ENCODE peak calls at places on chromosome 1, in eight cellular contexts. W is A549; Y is AG09309; E is CD4-positive, alpha-beta memory T cell; N is fibroblast of mammary gland; T is AG10803; R is IMR-90; B is AG04449. A is an unnamed sample.

GRCh38 chr1:43247256-43247921 is 22.4 kb upstream of the TMEM125 start:
- DNase-seq in N (no peak), W (no peak), Y (no peak), R (no peak), E (no peak), B (no peak), T (no peak), A (no peak)

GRCh38 chr1:55622071-55622470 is 406.9 kb upstream of the USP24 start:
- DNase-seq in B (no peak), W (no peak), Y (no peak), T (no peak), N (no peak), E (no peak), R (no peak), A (no peak)

GRCh38 chr1:3668585-3669300 is 16.4 kb downstream of the TP73 start:
- DNase-seq in B (no peak), N (peak; percentile 16), T (peak; percentile 12), Y (no peak), W (peak; percentile 32), E (no peak), R (no peak), A (no peak)

GRCh38 chr1:22778408-22778807 is 67.8 kb downstream of the EPHB2 start:
- DNase-seq in Y (no peak), T (no peak), B (no peak), R (no peak), E (no peak), W (no peak), N (no peak), A (no peak)

GRCh38 chr1:150162862-150163706 is 13.4 kb downstream of the PLEKHO1 start:
- DNase-seq in W (peak; percentile 49), R (peak; percentile 100), Y (peak; percentile 97), N (peak; percentile 99), T (peak; percentile 99), B (peak; percentile 99), E (no peak), A (peak; percentile 99)

GRCh38 chr1:17155257-17155895 is 36.1 kb upstream of the PADI2 start:
- DNase-seq in B (no peak), N (no peak), R (no peak), T (no peak), Y (peak; percentile 32), W (no peak), E (no peak), A (no peak)

GRCh38 chr1:31625561-31626272 is 8.2 kb downstream of the HCRTR1 start:
- DNase-seq in E (no peak), T (peak; percentile 54), Y (no peak), N (peak; percentile 86), R (peak; percentile 74), W (no peak), B (no peak), A (no peak)

GRCh38 chr1:235882816-235883215 is 16.1 kb upstream of the LYST start:
- DNase-seq in W (no peak), T (peak; percentile 34), N (peak; percentile 38), E (no peak), R (no peak), Y (no peak), B (no peak), A (no peak)

GRCh38 chr1:24203404-24203803 is 16.3 kb upstream of the IFNLR1 start:
- DNase-seq in T (no peak), Y (no peak), W (no peak), N (no peak), R (no peak), B (no peak), E (no peak), A (no peak)

GRCh38 chr1:236099622-236100021 is 34.7 kb upstream of the NID1 start:
- DNase-seq in B (no peak), R (peak; percentile 20), Y (no peak), W (no peak), T (peak; percentile 7), E (no peak), N (peak; percentile 21), A (peak; percentile 35)

GRCh38 chr1:46474580-46474979 is 15.1 kb upstream of the DMBX1 start:
- DNase-seq in W (no peak), T (no peak), Y (no peak), N (no peak), E (no peak), R (no peak), B (no peak), A (no peak)

GRCh38 chr1:58047265-58047858 is 499.2 kb downstream of the OMA1 start:
- DNase-seq in N (peak; percentile 7), B (no peak), W (peak; percentile 12), T (peak; percentile 5), R (no peak), E (no peak), Y (no peak), A (no peak)

GRCh38 chr1:41799723-41800122 is 119.0 kb downstream of the HIVEP3 start:
- DNase-seq in N (peak; percentile 55), T (no peak), Y (no peak), W (no peak), E (no peak), R (peak; percentile 51), B (peak; percentile 9), A (no peak)

GRCh38 chr1:12001249-12001917 is 17.9 kb upstream of the MIIP start:
- DNase-seq in B (no peak), N (peak; percentile 55), E (peak; percentile 12), T (peak; percentile 75), Y (peak; percentile 54), R (peak; percentile 56), W (peak; percentile 52), A (no peak)

GRCh38 chr1:66330711-66331110 is 203.2 kb upstream of the SGIP1 start:
- DNase-seq in B (no peak), W (no peak), R (peak; percentile 63), T (peak; percentile 76), Y (no peak), N (no peak), E (peak; percentile 81), A (no peak)

GRCh38 chr1:2407166-2407990 is 5.0 kb downstream of the PEX10 start:
- DNase-seq in Y (no peak), W (no peak), E (no peak), N (no peak), B (no peak), R (no peak), T (no peak), A (no peak)

GRCh38 chr1:81760487-81761097 is 40.1 kb upstream of the ADGRL2 start:
- DNase-seq in E (no peak), Y (peak; percentile 7), W (peak; percentile 5), N (peak; percentile 58), T (peak; percentile 42), B (no peak), R (peak; percentile 45), A (no peak)

GRCh38 chr1:198700396-198700795 is 61.6 kb downstream of the PTPRC start:
- DNase-seq in E (no peak), B (no peak), T (peak; percentile 55), Y (no peak), R (no peak), N (no peak), W (no peak), A (no peak)

GRCh38 chr1:51961954-51962353 is 28.5 kb downstream of the RAB3B start:
- DNase-seq in E (no peak), R (no peak), Y (no peak), W (no peak), B (no peak), T (no peak), N (no peak), A (no peak)

GRCh38 chr1:77433934-77434333 is 152.1 kb downstream of the AK5 start:
- DNase-seq in T (no peak), W (no peak), E (no peak), R (no peak), B (no peak), N (no peak), Y (no peak), A (no peak)

DNA sequence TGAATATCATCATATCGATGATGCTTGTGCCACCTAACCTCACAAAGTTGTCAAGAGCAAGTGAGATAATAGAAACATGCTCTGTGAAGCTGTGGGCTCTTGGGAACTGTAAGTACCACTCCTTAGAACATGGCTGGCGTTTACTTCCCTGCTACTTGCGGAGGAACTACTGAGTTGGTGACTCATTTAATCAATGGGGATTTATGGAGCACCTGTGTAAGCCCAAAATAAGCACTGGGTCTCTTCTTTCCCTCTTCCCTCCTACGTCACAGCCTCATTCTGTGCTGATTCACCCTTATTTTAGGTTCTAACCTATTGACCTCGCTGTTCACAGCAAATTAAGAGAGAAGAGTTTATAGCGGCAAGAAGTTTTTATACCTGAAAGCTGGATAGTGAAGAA is 52.9 kb downstream of the PRDM2 start:
- DNase-seq in Y (no peak), N (no peak), B (no peak), R (no peak), T (no peak), E (no peak), W (no peak), A (no peak)
- H3K4me3 ChIP-seq in Y (no peak overlapping the region), N (no peak overlapping the region), B (no peak overlapping the region), R (no peak overlapping the region), T (no peak overlapping the region), E (no peak overlapping the region), W (no peak overlapping the region), A (no peak overlapping the region)

DNA sequence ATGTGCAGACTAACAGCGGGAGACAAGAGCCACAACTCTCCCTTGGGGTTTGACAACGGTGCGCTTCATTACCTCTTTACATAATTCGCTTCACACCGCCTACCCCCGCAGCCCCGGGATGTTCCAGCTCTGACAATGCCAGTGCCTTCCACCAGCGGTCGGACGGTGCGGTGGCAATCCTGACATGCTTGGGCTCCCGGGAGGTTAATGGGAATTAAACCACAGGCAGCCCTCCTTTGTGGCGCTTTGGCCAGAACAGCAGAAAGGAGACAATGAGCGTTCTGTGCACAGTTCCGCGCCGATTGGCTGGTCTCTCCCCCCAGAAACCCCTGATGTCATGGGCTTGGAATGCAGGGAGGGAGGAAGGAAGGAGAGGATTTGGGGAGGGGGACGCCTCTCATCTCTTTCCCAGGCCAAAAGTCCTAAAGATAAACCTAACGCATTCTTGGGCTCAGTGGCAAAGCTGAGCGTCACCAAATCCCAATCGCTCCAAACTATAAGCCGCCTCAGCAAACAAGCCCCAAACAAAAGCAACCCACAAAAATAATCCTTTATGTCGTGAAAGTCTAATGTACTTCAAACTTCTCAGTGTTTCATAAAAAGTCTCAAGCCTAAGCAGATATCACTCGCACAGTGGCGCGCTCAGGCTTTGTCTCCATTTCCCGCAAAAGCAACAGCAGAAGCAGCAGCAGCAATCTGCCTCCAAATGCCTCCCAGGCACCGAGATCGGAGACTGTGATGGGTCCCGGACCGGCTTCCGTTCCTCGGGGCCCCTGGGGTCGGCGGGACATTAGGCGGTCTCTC is 1.1 kb downstream of the CNN3 start:
- DNase-seq in E (peak; percentile 4), R (peak; percentile 87), N (peak; percentile 71), Y (no peak), B (peak; percentile 54), T (peak; percentile 94), W (peak; percentile 48), A (peak; percentile 61)
- H3K4me3 ChIP-seq in E (peak overlapping the region; percentile 35), R (peak overlapping the region; percentile 63), N (peak overlapping the region; percentile 94), Y (peak overlapping the region; percentile 77), B (peak overlapping the region; percentile 89), T (peak overlapping the region; percentile 89), W (peak overlapping the region; percentile 90), A (peak overlapping the region; percentile 72)

DNA sequence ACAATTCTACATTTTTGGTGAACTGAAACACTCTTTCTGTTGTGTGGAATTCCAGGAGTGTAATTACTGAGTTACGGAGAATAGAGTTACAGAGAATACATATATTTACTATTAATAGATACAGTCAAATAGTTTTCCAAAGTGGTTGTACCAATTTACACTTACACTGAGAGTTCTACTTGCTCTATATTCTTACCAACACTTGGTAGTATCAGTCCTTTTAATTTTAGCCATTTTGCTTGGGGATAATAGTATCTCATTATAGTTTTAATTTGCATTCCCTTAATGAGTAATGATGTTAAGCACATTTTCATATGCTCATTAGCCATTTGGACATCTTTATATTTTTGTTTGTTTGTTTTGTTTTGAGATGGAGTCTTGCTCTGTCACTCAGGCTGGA is 28.9 kb downstream of the AGO4 start:
- DNase-seq in B (no peak), N (no peak), Y (no peak), E (no peak), T (no peak), W (no peak), R (no peak), A (no peak)
- H3K4me3 ChIP-seq in B (no peak overlapping the region), N (no peak overlapping the region), Y (no peak overlapping the region), E (no peak overlapping the region), T (no peak overlapping the region), W (no peak overlapping the region), R (no peak overlapping the region), A (no peak overlapping the region)

GRCh38 chr1:931380-932177 is 7.9 kb downstream of the SAMD11 start:
- DNase-seq in R (no peak), T (no peak), E (no peak), W (no peak), Y (no peak), N (no peak), B (no peak), A (no peak)
- H3K4me3 ChIP-seq in R (no peak overlapping the region), T (no peak overlapping the region), E (no peak overlapping the region), W (no peak overlapping the region), Y (no peak overlapping the region), N (no peak overlapping the region), B (no peak overlapping the region), A (no peak overlapping the region)